ENCODE peak calls at places on chromosomes 3 and 15, in nine cellular contexts. V, R, Q, F, N, P, Z, C and E are unnamed samples.

GRCh38 chr3:48502728-48503168 is 1.2 kb downstream of the SHISA5 start:
- DNase-seq in N (peak; percentile 68), P (no peak), F (no peak), Z (no peak), V (no peak), R (no peak), C (no peak), Q (no peak), E (no peak)

GRCh38 chr15:92845109-92845508 is 55.0 kb upstream of the CHD2 start:
- DNase-seq in V (no peak), Z (no peak), F (no peak), P (peak; percentile 41), N (no peak), R (no peak), Q (no peak), C (no peak), E (no peak)

GRCh38 chr15:48695088-48695834 is 49.8 kb upstream of the FBN1 start:
- DNase-seq in P (peak; percentile 98), C (no peak), F (no peak), Z (no peak), R (no peak), V (no peak), N (no peak), Q (no peak), E (no peak)

GRCh38 chr3:157101470-157101869 is 58.5 kb downstream of the CCNL1 start:
- DNase-seq in C (no peak), Q (no peak), Z (no peak), R (no peak), F (no peak), P (no peak), V (no peak), N (no peak), E (no peak)

GRCh38 chr3:14564741-14565140 is 24.6 kb upstream of the GRIP2 start:
- DNase-seq in Z (no peak), P (no peak), V (no peak), Q (no peak), R (no peak), F (no peak), N (no peak), C (peak; percentile 47), E (no peak)

GRCh38 chr3:113981803-113982202 is 34.0 kb downstream of the ZDHHC23 start:
- DNase-seq in R (no peak), P (no peak), N (no peak), V (no peak), Z (no peak), Q (no peak), C (no peak), F (no peak), E (no peak)

GRCh38 chr15:40953713-40954074 is 423 bp downstream of the CHAC1 start:
- DNase-seq in Z (no peak), Q (no peak), P (peak; percentile 8), F (no peak), C (peak; percentile 44), R (no peak), N (no peak), V (no peak), E (no peak)

GRCh38 chr3:5017953-5018531 is 38.8 kb downstream of the BHLHE40 start:
- DNase-seq in R (no peak), Z (peak; percentile 86), C (no peak), F (no peak), V (no peak), Q (no peak), P (peak; percentile 75), N (no peak), E (no peak)

GRCh38 chr3:120682095-120682681 is at the start of gene HGD:
- DNase-seq in Z (no peak), N (no peak), C (no peak), R (no peak), Q (no peak), F (no peak), V (no peak), P (no peak), E (no peak)

GRCh38 chr3:28564211-28564610 is 215.6 kb upstream of the AZI2 start:
- DNase-seq in Z (no peak), P (no peak), N (no peak), V (no peak), R (no peak), Q (no peak), C (no peak), F (no peak), E (no peak)

GRCh38 chr15:98954411-98954810 is 53.2 kb downstream of the PGPEP1L start:
- DNase-seq in R (no peak), V (no peak), N (peak; percentile 32), Q (peak; percentile 73), F (no peak), P (peak; percentile 90), Z (no peak), C (no peak), E (no peak)

GRCh38 chr15:58627706-58628105 is 121.8 kb downstream of the ADAM10 start:
- DNase-seq in Z (no peak), Q (no peak), R (no peak), N (no peak), F (no peak), C (no peak), V (no peak), P (no peak), E (no peak)

GRCh38 chr3:160773722-160774121 is 17.7 kb downstream of the PPM1L start:
- DNase-seq in Z (no peak), C (no peak), V (no peak), P (no peak), F (no peak), R (no peak), Q (no peak), N (no peak), E (no peak)

GRCh38 chr15:99163271-99164062 is 58.6 kb downstream of the SYNM start:
- DNase-seq in C (no peak), R (no peak), N (no peak), Q (no peak), F (no peak), V (no peak), P (peak; percentile 19), Z (no peak), E (no peak)

GRCh38 chr15:101251830-101252820 is at the start of gene CHSY1:
- DNase-seq in P (peak; percentile 94), Q (peak; percentile 83), N (peak; percentile 91), V (peak; percentile 74), Z (peak; percentile 94), F (peak; percentile 76), R (peak; percentile 91), C (peak; percentile 69), E (peak; percentile 91)
- TF ChIP-seq CTCF in P (no peak), Q (peak; percentile 51), N (no peak), V (no peak), Z (no peak), F (no peak), R (no peak), C (peak; percentile 13), E (no peak)

GRCh38 chr15:74191798-74192197 is 10.8 kb downstream of the STRA6 start:
- DNase-seq in P (no peak), Z (no peak), V (no peak), F (no peak), R (no peak), N (no peak), C (no peak), Q (no peak), E (no peak)
- TF ChIP-seq CTCF in P (no peak), Z (no peak), V (no peak), F (no peak), R (no peak), N (no peak), C (no peak), Q (no peak), E (no peak)

GRCh38 chr3:64224826-64225606 is at the start of gene PRICKLE2:
- DNase-seq in Q (peak; percentile 90), P (peak; percentile 92), N (peak; percentile 61), F (no peak), V (peak; percentile 38), C (peak; percentile 86), R (peak; percentile 8), Z (no peak), E (no peak)
- TF ChIP-seq CTCF in Q (peak; percentile 53), P (peak; percentile 18), N (peak; percentile 14), F (no peak), V (peak; percentile 17), C (no peak), R (no peak), Z (no peak), E (no peak)

GRCh38 chr3:23931597-23931996 is 13.5 kb upstream of the NR1D2 start:
- DNase-seq in R (no peak), C (no peak), V (no peak), P (no peak), F (no peak), N (no peak), Q (no peak), Z (no peak), E (no peak)
- TF ChIP-seq CTCF in R (no peak), C (no peak), V (no peak), P (no peak), F (no peak), N (no peak), Q (no peak), Z (no peak), E (no peak)

GRCh38 chr3:36124118-36124796 is 256.0 kb upstream of the STAC start:
- DNase-seq in Z (no peak), N (peak; percentile 58), V (peak; percentile 22), P (peak; percentile 75), R (no peak), Q (no peak), F (peak; percentile 4), C (peak; percentile 87), E (no peak)
- TF ChIP-seq CTCF in Z (no peak), N (peak; percentile 78), V (peak; percentile 83), P (peak; percentile 48), R (no peak), Q (no peak), F (peak; percentile 48), C (peak; percentile 95), E (no peak)